ENCODE peak calls at places on chromosomes 1 and 21, in nine cellular contexts. One of them, this sample, is unnamed.

GRCh38 chr1:161265305-161265704 is 6.8 kb downstream of the PCP4L1 start:
- ATAC-seq in HCT116: no peak
- ATAC-seq in Panc1: no peak
- ATAC-seq in thoracic aorta: no peak
- ATAC-seq in heart left ventricle: no peak
- ATAC-seq in activated CD8-positive, alpha-beta T cell treated with anti-CD3 and anti-CD28 coated beads for 36 hours: no peak
- ATAC-seq in RWPE2: no peak
- ATAC-seq in mucosa of descending colon: no peak
- ATAC-seq in gastroesophageal sphincter: no peak
- ATAC-seq in this sample: no peak

GRCh38 chr1:50349242-50349565 is 74.0 kb downstream of the DMRTA2 start:
- ATAC-seq in Panc1: peak; percentile 29
- ATAC-seq in HCT116: peak; percentile 6
- ATAC-seq in RWPE2: no peak
- ATAC-seq in gastroesophageal sphincter: no peak
- ATAC-seq in mucosa of descending colon: no peak
- ATAC-seq in thoracic aorta: no peak
- ATAC-seq in heart left ventricle: no peak
- ATAC-seq in activated CD8-positive, alpha-beta T cell treated with anti-CD3 and anti-CD28 coated beads for 36 hours: no peak
- ATAC-seq in this sample: no peak

GRCh38 chr1:180412583-180412982 is 89.8 kb downstream of the ACBD6 start:
- ATAC-seq in Panc1: no peak
- ATAC-seq in RWPE2: no peak
- ATAC-seq in mucosa of descending colon: no peak
- ATAC-seq in activated CD8-positive, alpha-beta T cell treated with anti-CD3 and anti-CD28 coated beads for 36 hours: no peak
- ATAC-seq in heart left ventricle: no peak
- ATAC-seq in thoracic aorta: no peak
- ATAC-seq in HCT116: no peak
- ATAC-seq in gastroesophageal sphincter: no peak
- ATAC-seq in this sample: no peak

GRCh38 chr21:33212159-33212851 is 17.4 kb upstream of the IFNAR2 start:
- ATAC-seq in gastroesophageal sphincter: no peak
- ATAC-seq in heart left ventricle: peak; percentile 46
- ATAC-seq in activated CD8-positive, alpha-beta T cell treated with anti-CD3 and anti-CD28 coated beads for 36 hours: no peak
- ATAC-seq in mucosa of descending colon: no peak
- ATAC-seq in Panc1: no peak
- ATAC-seq in RWPE2: peak; percentile 41
- ATAC-seq in thoracic aorta: no peak
- ATAC-seq in HCT116: no peak
- ATAC-seq in this sample: no peak

GRCh38 chr1:230067871-230068814 is 1.1 kb downstream of the GALNT2 start:
- ATAC-seq in mucosa of descending colon: peak; percentile 42
- ATAC-seq in RWPE2: peak; percentile 27
- ATAC-seq in thoracic aorta: no peak
- ATAC-seq in HCT116: peak; percentile 12
- ATAC-seq in heart left ventricle: peak; percentile 51
- ATAC-seq in activated CD8-positive, alpha-beta T cell treated with anti-CD3 and anti-CD28 coated beads for 36 hours: no peak
- ATAC-seq in gastroesophageal sphincter: no peak
- ATAC-seq in Panc1: no peak
- ATAC-seq in this sample: peak; percentile 73

GRCh38 chr1:63318255-63319068 is 3.9 kb upstream of the FOXD3 start:
- ATAC-seq in gastroesophageal sphincter: no peak
- ATAC-seq in Panc1: no peak
- ATAC-seq in HCT116: no peak
- ATAC-seq in heart left ventricle: no peak
- ATAC-seq in thoracic aorta: no peak
- ATAC-seq in activated CD8-positive, alpha-beta T cell treated with anti-CD3 and anti-CD28 coated beads for 36 hours: no peak
- ATAC-seq in RWPE2: no peak
- ATAC-seq in mucosa of descending colon: no peak
- ATAC-seq in this sample: no peak

GRCh38 chr1:1554926-1555915 is 14.8 kb upstream of the TMEM240 start:
- ATAC-seq in heart left ventricle: peak; percentile 49
- ATAC-seq in thoracic aorta: no peak
- ATAC-seq in activated CD8-positive, alpha-beta T cell treated with anti-CD3 and anti-CD28 coated beads for 36 hours: no peak
- ATAC-seq in HCT116: peak; percentile 68
- ATAC-seq in gastroesophageal sphincter: peak; percentile 37
- ATAC-seq in RWPE2: peak; percentile 80
- ATAC-seq in mucosa of descending colon: peak; percentile 54
- ATAC-seq in Panc1: peak; percentile 56
- ATAC-seq in this sample: peak; percentile 67

GRCh38 chr1:195981448-195982139 is 626.6 kb downstream of the KCNT2 start:
- ATAC-seq in gastroesophageal sphincter: no peak
- ATAC-seq in mucosa of descending colon: no peak
- ATAC-seq in activated CD8-positive, alpha-beta T cell treated with anti-CD3 and anti-CD28 coated beads for 36 hours: no peak
- ATAC-seq in RWPE2: peak; percentile 23
- ATAC-seq in thoracic aorta: no peak
- ATAC-seq in heart left ventricle: no peak
- ATAC-seq in Panc1: no peak
- ATAC-seq in HCT116: no peak
- ATAC-seq in this sample: no peak

GRCh38 chr1:12144236-12144635 is 22.6 kb upstream of the TNFRSF1B start:
- ATAC-seq in Panc1: no peak
- ATAC-seq in heart left ventricle: no peak
- ATAC-seq in HCT116: no peak
- ATAC-seq in activated CD8-positive, alpha-beta T cell treated with anti-CD3 and anti-CD28 coated beads for 36 hours: no peak
- ATAC-seq in thoracic aorta: no peak
- ATAC-seq in gastroesophageal sphincter: no peak
- ATAC-seq in mucosa of descending colon: peak; percentile 61
- ATAC-seq in RWPE2: no peak
- ATAC-seq in this sample: no peak

GRCh38 chr21:41954654-41955499 is 1.1 kb upstream of the C2CD2 start:
- ATAC-seq in gastroesophageal sphincter: no peak
- ATAC-seq in RWPE2: no peak
- ATAC-seq in thoracic aorta: no peak
- ATAC-seq in HCT116: no peak
- ATAC-seq in heart left ventricle: no peak
- ATAC-seq in Panc1: no peak
- ATAC-seq in activated CD8-positive, alpha-beta T cell treated with anti-CD3 and anti-CD28 coated beads for 36 hours: no peak
- ATAC-seq in mucosa of descending colon: no peak
- ATAC-seq in this sample: no peak

GRCh38 chr1:151290709-151291303 is 8.7 kb downstream of the ZNF687 start:
- ATAC-seq in gastroesophageal sphincter: no peak
- ATAC-seq in activated CD8-positive, alpha-beta T cell treated with anti-CD3 and anti-CD28 coated beads for 36 hours: no peak
- ATAC-seq in HCT116: no peak
- ATAC-seq in Panc1: no peak
- ATAC-seq in mucosa of descending colon: no peak
- ATAC-seq in heart left ventricle: no peak
- ATAC-seq in thoracic aorta: no peak
- ATAC-seq in RWPE2: no peak
- ATAC-seq in this sample: no peak

GRCh38 chr1:234125714-234126113 is 221.2 kb downstream of the SLC35F3 start:
- ATAC-seq in HCT116: no peak
- ATAC-seq in gastroesophageal sphincter: no peak
- ATAC-seq in activated CD8-positive, alpha-beta T cell treated with anti-CD3 and anti-CD28 coated beads for 36 hours: no peak
- ATAC-seq in mucosa of descending colon: no peak
- ATAC-seq in heart left ventricle: no peak
- ATAC-seq in Panc1: no peak
- ATAC-seq in thoracic aorta: no peak
- ATAC-seq in RWPE2: no peak
- ATAC-seq in this sample: no peak

GRCh38 chr1:9033363-9033762 is 7.1 kb upstream of the SLC2A7 start:
- ATAC-seq in activated CD8-positive, alpha-beta T cell treated with anti-CD3 and anti-CD28 coated beads for 36 hours: no peak
- ATAC-seq in heart left ventricle: no peak
- ATAC-seq in RWPE2: no peak
- ATAC-seq in thoracic aorta: no peak
- ATAC-seq in mucosa of descending colon: no peak
- ATAC-seq in HCT116: no peak
- ATAC-seq in gastroesophageal sphincter: no peak
- ATAC-seq in Panc1: no peak
- ATAC-seq in this sample: no peak

GRCh38 chr21:25944672-25945213 is 210.0 kb downstream of the GABPA start:
- ATAC-seq in activated CD8-positive, alpha-beta T cell treated with anti-CD3 and anti-CD28 coated beads for 36 hours: no peak
- ATAC-seq in heart left ventricle: peak; percentile 57
- ATAC-seq in mucosa of descending colon: no peak
- ATAC-seq in gastroesophageal sphincter: no peak
- ATAC-seq in RWPE2: no peak
- ATAC-seq in Panc1: no peak
- ATAC-seq in HCT116: no peak
- ATAC-seq in thoracic aorta: no peak
- ATAC-seq in this sample: no peak

GRCh38 chr1:6276765-6277555 is 16.1 kb upstream of the GPR153 start:
- ATAC-seq in Panc1: no peak
- ATAC-seq in RWPE2: no peak
- ATAC-seq in activated CD8-positive, alpha-beta T cell treated with anti-CD3 and anti-CD28 coated beads for 36 hours: no peak
- ATAC-seq in heart left ventricle: no peak
- ATAC-seq in mucosa of descending colon: no peak
- ATAC-seq in HCT116: no peak
- ATAC-seq in thoracic aorta: no peak
- ATAC-seq in gastroesophageal sphincter: no peak
- ATAC-seq in this sample: no peak

GRCh38 chr1:56084242-56084641 is 495.1 kb downstream of the PLPP3 start:
- ATAC-seq in mucosa of descending colon: no peak
- ATAC-seq in thoracic aorta: no peak
- ATAC-seq in activated CD8-positive, alpha-beta T cell treated with anti-CD3 and anti-CD28 coated beads for 36 hours: no peak
- ATAC-seq in RWPE2: no peak
- ATAC-seq in heart left ventricle: peak; percentile 64
- ATAC-seq in gastroesophageal sphincter: no peak
- ATAC-seq in Panc1: no peak
- ATAC-seq in HCT116: no peak
- ATAC-seq in this sample: no peak

GRCh38 chr21:34811368-34811767 is 142.6 kb downstream of the CLIC6 start:
- ATAC-seq in heart left ventricle: no peak
- ATAC-seq in thoracic aorta: no peak
- ATAC-seq in HCT116: no peak
- ATAC-seq in gastroesophageal sphincter: no peak
- ATAC-seq in activated CD8-positive, alpha-beta T cell treated with anti-CD3 and anti-CD28 coated beads for 36 hours: no peak
- ATAC-seq in mucosa of descending colon: peak; percentile 74
- ATAC-seq in RWPE2: no peak
- ATAC-seq in Panc1: no peak
- ATAC-seq in this sample: no peak

GRCh38 chr1:160018900-160019299 is 12.9 kb downstream of the PIGM start:
- ATAC-seq in activated CD8-positive, alpha-beta T cell treated with anti-CD3 and anti-CD28 coated beads for 36 hours: peak; percentile 47
- ATAC-seq in thoracic aorta: no peak
- ATAC-seq in Panc1: no peak
- ATAC-seq in gastroesophageal sphincter: no peak
- ATAC-seq in HCT116: no peak
- ATAC-seq in mucosa of descending colon: no peak
- ATAC-seq in RWPE2: peak; percentile 79
- ATAC-seq in heart left ventricle: no peak
- ATAC-seq in this sample: peak; percentile 93

GRCh38 chr1:154628122-154628405 is 20.1 kb upstream of the ADAR start:
- ATAC-seq in HCT116: peak; percentile 44
- ATAC-seq in Panc1: peak; percentile 37
- ATAC-seq in thoracic aorta: peak; percentile 7
- ATAC-seq in gastroesophageal sphincter: peak; percentile 52
- ATAC-seq in heart left ventricle: no peak
- ATAC-seq in RWPE2: no peak
- ATAC-seq in activated CD8-positive, alpha-beta T cell treated with anti-CD3 and anti-CD28 coated beads for 36 hours: peak; percentile 28
- ATAC-seq in mucosa of descending colon: peak; percentile 18
- ATAC-seq in this sample: peak; percentile 9

GRCh38 chr1:86753700-86754099 is 49.3 kb downstream of the SH3GLB1 start:
- ATAC-seq in gastroesophageal sphincter: no peak
- ATAC-seq in heart left ventricle: no peak
- ATAC-seq in activated CD8-positive, alpha-beta T cell treated with anti-CD3 and anti-CD28 coated beads for 36 hours: peak; percentile 60
- ATAC-seq in Panc1: peak; percentile 44
- ATAC-seq in mucosa of descending colon: peak; percentile 22
- ATAC-seq in thoracic aorta: no peak
- ATAC-seq in RWPE2: peak; percentile 65
- ATAC-seq in HCT116: peak; percentile 72
- ATAC-seq in this sample: peak; percentile 37

GRCh38 chr1:8374812-8375211 is 56.9 kb downstream of the SLC45A1 start:
- ATAC-seq in gastroesophageal sphincter: no peak
- ATAC-seq in HCT116: peak; percentile 89
- ATAC-seq in heart left ventricle: no peak
- ATAC-seq in activated CD8-positive, alpha-beta T cell treated with anti-CD3 and anti-CD28 coated beads for 36 hours: no peak
- ATAC-seq in mucosa of descending colon: peak; percentile 61
- ATAC-seq in Panc1: peak; percentile 57
- ATAC-seq in RWPE2: peak; percentile 43
- ATAC-seq in thoracic aorta: no peak
- ATAC-seq in this sample: peak; percentile 34

GRCh38 chr1:19647643-19648042 is 3.5 kb downstream of the NBL1 start:
- ATAC-seq in activated CD8-positive, alpha-beta T cell treated with anti-CD3 and anti-CD28 coated beads for 36 hours: no peak
- ATAC-seq in thoracic aorta: no peak
- ATAC-seq in mucosa of descending colon: peak; percentile 5
- ATAC-seq in gastroesophageal sphincter: no peak
- ATAC-seq in HCT116: no peak
- ATAC-seq in RWPE2: no peak
- ATAC-seq in Panc1: no peak
- ATAC-seq in heart left ventricle: no peak
- ATAC-seq in this sample: no peak

GRCh38 chr1:6080469-6080868 is 34.8 kb downstream of the KCNAB2 start:
- ATAC-seq in Panc1: peak; percentile 67
- ATAC-seq in gastroesophageal sphincter: no peak
- ATAC-seq in heart left ventricle: peak; percentile 65
- ATAC-seq in HCT116: peak; percentile 80
- ATAC-seq in activated CD8-positive, alpha-beta T cell treated with anti-CD3 and anti-CD28 coated beads for 36 hours: no peak
- ATAC-seq in thoracic aorta: no peak
- ATAC-seq in mucosa of descending colon: no peak
- ATAC-seq in RWPE2: peak; percentile 56
- ATAC-seq in this sample: peak; percentile 27

This sample was measured in SK-N-SH treated with all-trans-retinoic acid at 6 μM for 48 hours.